ENCODE peak calls at places on chromosomes 11 and 22, in nine cellular contexts. M is ovary, S is cardiac muscle cell, A is adrenal gland, E is small intestine, J is IMR-90, Q is heart left ventricle, O is astrocyte, V is aorta. Z is an unnamed sample.

GRCh38 chr11:446886-447285 is 3.2 kb upstream of the PTDSS2 start:
- DNase-seq in O (no peak), J (no peak), A (no peak), V (no peak), E (peak; percentile 91), S (no peak), Q (no peak), M (no peak), Z (no peak)

GRCh38 chr11:84719935-84720577 is 907.1 kb downstream of the DLG2 start:
- DNase-seq in E (no peak), V (peak; percentile 69), Q (peak; percentile 7), A (peak; percentile 13), J (no peak), M (no peak), S (peak; percentile 54), O (no peak), Z (no peak)

GRCh38 chr11:76087749-76088148 is 118.6 kb downstream of the WNT11 start:
- DNase-seq in A (no peak), J (no peak), M (no peak), Q (no peak), O (no peak), V (no peak), E (no peak), S (no peak), Z (no peak)

GRCh38 chr11:80163011-80163410 is 722.2 kb upstream of the TENM4 start:
- DNase-seq in V (no peak), S (no peak), J (peak; percentile 25), M (no peak), A (no peak), O (peak; percentile 76), Q (no peak), E (no peak), Z (no peak)

GRCh38 chr22:49950396-49950994 is 10.1 kb upstream of the PIM3 start:
- DNase-seq in E (no peak), S (no peak), A (no peak), M (no peak), V (no peak), Q (no peak), O (no peak), J (no peak), Z (no peak)

GRCh38 chr11:100546714-100547113 is 140.4 kb upstream of the ARHGAP42 start:
- DNase-seq in S (peak; percentile 42), O (peak; percentile 55), E (peak; percentile 88), V (no peak), Q (no peak), M (no peak), J (peak; percentile 28), A (no peak), Z (no peak)

GRCh38 chr22:22823126-22823804 is 64.4 kb upstream of the IGLL5 start:
- DNase-seq in S (no peak), E (no peak), J (no peak), M (no peak), O (no peak), V (no peak), A (no peak), Q (no peak), Z (no peak)

GRCh38 chr22:48651981-48652538 is 1175.6 kb downstream of the BRD1 start:
- DNase-seq in O (peak; percentile 21), A (no peak), J (no peak), V (no peak), E (no peak), M (no peak), Q (no peak), S (no peak), Z (no peak)

GRCh38 chr11:94272738-94273313 is 31.6 kb upstream of the IZUMO1R start:
- DNase-seq in E (no peak), J (no peak), S (no peak), A (peak; percentile 17), O (no peak), Q (peak; percentile 13), V (no peak), M (no peak), Z (no peak)

DNA sequence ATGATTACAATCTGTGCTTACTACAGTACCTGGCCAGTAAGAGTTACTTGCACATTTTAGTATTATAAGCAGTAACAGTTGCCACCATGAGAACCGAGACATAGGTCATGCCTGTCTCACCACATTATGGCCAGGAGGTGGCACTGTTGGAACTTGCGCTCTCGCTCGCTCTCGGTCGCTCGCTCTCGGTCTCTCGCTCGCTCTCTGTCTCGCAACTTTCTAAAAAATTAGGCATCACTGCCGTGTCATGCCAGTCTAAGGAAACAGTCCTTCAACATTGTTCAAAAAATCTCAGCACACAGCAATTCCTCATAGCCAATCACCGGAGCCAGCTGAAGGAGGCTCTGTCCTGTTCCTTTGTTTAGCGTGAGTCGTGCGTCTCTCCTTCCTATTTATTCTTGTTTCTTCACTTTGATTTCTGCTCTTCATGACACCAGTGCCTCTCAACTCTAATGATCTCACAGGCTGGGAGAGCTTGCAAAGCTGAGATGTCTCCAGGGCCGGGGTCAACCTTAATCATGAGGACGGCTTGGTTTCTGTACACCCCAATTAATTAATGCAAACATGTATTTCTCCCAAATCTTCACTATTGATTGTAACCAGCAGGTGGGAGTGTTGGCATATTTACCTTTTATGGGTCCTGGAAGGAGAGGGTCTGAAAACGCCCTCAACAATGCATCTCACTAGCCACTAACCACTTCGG is 6.3 kb upstream of the ADAMTS8 start:
- DNase-seq in M (peak; percentile 79), E (peak; percentile 80), Q (peak; percentile 76), A (peak; percentile 73), J (peak; percentile 82), V (peak; percentile 87), O (peak; percentile 60), S (peak; percentile 85), Z (no peak)
- H3K27ac ChIP-seq in M (peak overlapping the region; percentile 39), E (no peak overlapping the region), Q (peak overlapping the region; percentile 76), A (no peak overlapping the region), J (peak overlapping the region; percentile 77), V (no peak overlapping the region), O (peak overlapping the region; percentile 86), S (no peak overlapping the region), Z (peak overlapping the region; percentile 78)

DNA sequence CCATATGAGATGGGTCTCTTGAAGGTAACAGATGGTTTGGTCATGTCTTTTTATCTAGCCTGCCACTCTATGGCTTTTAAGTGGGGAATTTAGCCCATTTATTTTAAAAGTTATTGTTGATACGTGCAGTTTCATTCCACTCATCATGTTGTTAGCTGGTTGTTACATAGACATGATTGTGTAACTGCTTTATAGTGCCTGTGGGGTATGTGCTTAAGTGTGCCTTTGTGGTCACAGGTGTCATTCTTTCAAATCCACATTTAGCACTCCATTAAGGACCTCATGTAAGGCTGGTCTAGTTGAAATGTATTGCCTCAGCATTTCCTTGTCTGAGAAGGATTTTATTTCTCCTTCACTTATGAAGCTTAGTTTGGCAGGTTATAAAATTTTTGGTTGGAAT is 263.8 kb upstream of the LUZP2 start:
- DNase-seq in Q (no peak), M (no peak), J (no peak), O (peak; percentile 35), S (no peak), V (no peak), A (no peak), E (no peak), Z (no peak)
- H3K27ac ChIP-seq in Q (no peak overlapping the region), M (no peak overlapping the region), J (no peak overlapping the region), O (no peak overlapping the region), S (no peak overlapping the region), V (no peak overlapping the region), A (no peak overlapping the region), E (no peak overlapping the region), Z (no peak overlapping the region)

DNA sequence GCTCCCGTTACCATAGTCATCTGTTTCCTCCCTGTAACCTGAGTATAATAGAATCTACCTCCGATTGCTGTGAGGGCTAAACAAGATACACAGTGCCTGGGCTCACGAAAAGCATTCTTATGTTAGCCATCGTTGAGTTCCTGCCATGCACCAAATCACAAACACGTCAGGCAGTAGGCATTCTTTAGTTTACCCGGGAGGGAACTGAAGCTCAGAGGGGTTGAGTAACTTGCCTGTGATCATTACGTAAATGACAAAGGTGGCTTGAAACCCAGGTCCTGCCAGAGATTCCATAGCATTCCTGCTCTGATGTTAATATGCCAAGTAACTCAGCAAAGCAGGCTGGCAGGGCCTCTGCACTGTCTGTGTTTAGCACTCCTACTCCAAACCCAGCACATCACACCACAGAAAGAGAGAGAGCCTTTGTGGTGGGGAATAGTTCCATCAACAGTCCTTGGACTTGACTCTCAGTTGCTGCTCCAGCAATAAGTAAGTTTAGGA is 1.4 kb downstream of the SCN2B start:
- DNase-seq in Q (no peak), O (peak; percentile 56), M (no peak), E (no peak), A (no peak), J (peak; percentile 62), S (no peak), V (no peak), Z (no peak)
- H3K27ac ChIP-seq in Q (peak overlapping the region; percentile 88), O (no peak overlapping the region), M (no peak overlapping the region), E (no peak overlapping the region), A (no peak overlapping the region), J (peak overlapping the region; percentile 30), S (no peak overlapping the region), V (no peak overlapping the region), Z (no peak overlapping the region)

GRCh38 chr11:70483077-70483861 is 84.9 kb downstream of the CTTN start:
- DNase-seq in S (peak; percentile 50), J (peak; percentile 60), M (no peak), E (peak; percentile 67), Q (peak; percentile 33), A (peak; percentile 55), O (peak; percentile 78), V (no peak), Z (no peak)

GRCh38 chr11:70480711-70481110 is 82.4 kb downstream of the CTTN start:
- DNase-seq in M (no peak), A (no peak), E (no peak), V (peak; percentile 55), S (no peak), Q (no peak), J (no peak), O (no peak), Z (no peak)

GRCh38 chr11:70483940-70484339 is 85.6 kb downstream of the CTTN start:
- DNase-seq in S (no peak), O (no peak), E (no peak), V (no peak), Q (no peak), M (no peak), A (no peak), J (no peak), Z (no peak)

GRCh38 chr11:70482529-70482917 is 84.2 kb downstream of the CTTN start:
- DNase-seq in A (no peak), V (no peak), O (peak; percentile 71), Q (peak; percentile 42), M (no peak), J (peak; percentile 11), E (no peak), S (peak; percentile 86), Z (no peak)

DNA sequence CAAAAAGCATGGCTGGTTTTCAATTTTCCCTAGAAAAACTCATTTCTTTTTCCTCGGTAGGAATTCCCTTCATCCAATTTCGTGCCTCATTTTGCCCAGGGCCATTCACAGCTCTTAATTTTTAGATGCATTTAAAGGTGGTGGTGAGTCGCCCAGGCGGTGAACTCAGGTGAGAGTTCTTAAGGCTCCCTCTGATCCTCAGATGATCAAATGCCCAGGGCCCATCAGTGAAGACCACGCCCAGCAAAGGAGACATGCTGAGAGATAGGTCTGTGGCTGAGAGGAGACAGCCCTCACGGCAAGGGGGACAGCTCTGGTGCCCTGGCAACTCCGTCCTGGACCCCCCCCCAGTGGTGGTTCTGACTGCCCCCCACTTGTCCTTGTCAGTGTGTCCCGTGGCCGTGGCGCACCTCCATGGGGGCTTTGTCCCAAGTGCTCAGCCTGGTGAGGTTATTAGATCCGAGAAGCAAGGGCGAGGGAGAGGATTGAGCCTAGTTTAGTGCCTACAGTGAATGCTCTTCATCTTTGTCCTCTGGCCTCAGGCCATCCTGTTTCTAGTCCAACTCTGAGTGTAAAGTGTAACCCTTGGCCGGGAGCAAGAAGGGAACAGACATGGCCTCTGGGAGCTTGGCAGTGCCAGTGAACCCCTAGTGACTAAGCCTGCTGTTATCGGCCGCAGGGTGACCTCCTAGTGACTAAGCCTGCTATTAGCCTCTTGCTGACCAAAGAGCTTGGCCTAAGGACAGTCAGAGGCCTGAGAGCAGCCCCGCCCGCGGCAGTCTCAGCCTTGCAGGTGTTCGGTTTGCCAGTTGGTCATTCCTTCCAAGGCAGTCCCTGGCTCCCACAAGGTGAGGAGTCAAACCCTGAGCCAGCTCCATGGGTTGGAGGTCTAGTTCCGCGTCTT is 83.5 kb downstream of the CTTN start:
- DNase-seq in O (peak; percentile 78), S (no peak), Q (peak; percentile 46), J (peak; percentile 63), A (peak; percentile 92), E (peak; percentile 83), M (no peak), V (no peak), Z (no peak)
- H3K27ac ChIP-seq in O (no peak overlapping the region), S (peak overlapping the region; percentile 97), Q (peak overlapping the region; percentile 86), J (no peak overlapping the region), A (no peak overlapping the region), E (peak overlapping the region; percentile 73), M (no peak overlapping the region), V (no peak overlapping the region), Z (no peak overlapping the region)

Z was measured in coronary artery.